ENCODE peak calls at places on chromosomes 5 and 9, in seven cellular contexts. Z is SW 1271; T is heart right ventricle; L is astrocyte of the spinal cord; J is CD4-positive, alpha-beta T cell; Y is ACHN; B is AG20443. H is an unnamed sample.

GRCh38 chr9:129111143-129111761 is at the start of gene PTPA:
- DNase-seq in Z (peak), T (peak), L (peak), J (peak), Y (peak), B (peak), H (peak)

GRCh38 chr9:104138243-104138642 is 44.1 kb downstream of the SMC2 start:
- DNase-seq in Z (no peak), T (no peak), L (no peak), J (no peak), Y (no peak), B (no peak), H (no peak)

GRCh38 chr9:95037789-95038521 is 279.6 kb downstream of the FANCC start:
- DNase-seq in Z (no peak), T (no peak), L (no peak), J (no peak), Y (no peak), B (no peak), H (no peak)

GRCh38 chr5:95846554-95847260 is 24.2 kb upstream of the GLRX start:
- DNase-seq in Z (peak), T (no peak), L (peak), J (peak), Y (peak), B (peak), H (peak)

GRCh38 chr5:160231789-160232342 is 2.6 kb downstream of the FABP6 start:
- DNase-seq in Z (no peak), T (no peak), L (no peak), J (no peak), Y (no peak), B (no peak), H (no peak)

GRCh38 chr9:68584110-68585033 is 43.7 kb upstream of the TMEM252 start:
- DNase-seq in Z (peak), T (peak), L (peak), J (peak), Y (peak), B (peak), H (peak)

GRCh38 chr9:73613092-73613701 is 461.5 kb downstream of the ANXA1 start:
- DNase-seq in Z (no peak), T (no peak), L (peak), J (no peak), Y (no peak), B (no peak), H (peak)

GRCh38 chr9:123996731-123997421 is 14.7 kb upstream of the LHX2 start:
- DNase-seq in Z (no peak), T (peak), L (no peak), J (no peak), Y (no peak), B (peak), H (no peak)

GRCh38 chr5:151924564-151925395 is at the start of gene GLRA1:
- DNase-seq in Z (no peak), T (peak), L (peak), J (peak), Y (peak), B (peak), H (peak)

GRCh38 chr9:37328561-37329227 is 93.8 kb upstream of the GRHPR start:
- DNase-seq in Z (no peak), T (no peak), L (no peak), J (no peak), Y (no peak), B (no peak), H (no peak)

GRCh38 chr5:129377504-129377903 is 82.6 kb upstream of the ADAMTS19 start:
- DNase-seq in Z (no peak), T (no peak), L (no peak), J (no peak), Y (no peak), B (no peak), H (no peak)

GRCh38 chr5:124707516-124707915 is 38.9 kb downstream of the ZNF608 start:
- DNase-seq in Z (no peak), T (no peak), L (no peak), J (no peak), Y (no peak), B (no peak), H (no peak)

GRCh38 chr9:72579880-72580570 is 58.6 kb downstream of the TMC1 start:
- DNase-seq in Z (no peak), T (no peak), L (peak), J (no peak), Y (no peak), B (peak), H (no peak)

GRCh38 chr5:73488806-73489205 is 9.4 kb upstream of the BTF3 start:
- DNase-seq in Z (no peak), T (no peak), L (no peak), J (no peak), Y (no peak), B (no peak), H (no peak)

GRCh38 chr9:83330207-83331196 is 207.7 kb downstream of the FRMD3 start:
- DNase-seq in Z (peak), T (no peak), L (no peak), J (no peak), Y (peak), B (no peak), H (peak)

GRCh38 chr5:33824516-33825195 is 67.1 kb downstream of the ADAMTS12 start:
- DNase-seq in Z (no peak), T (no peak), L (peak), J (no peak), Y (no peak), B (peak), H (no peak)

GRCh38 chr5:127934791-127935256 is 148.7 kb upstream of the SLC12A2 start:
- DNase-seq in Z (no peak), T (no peak), L (peak), J (no peak), Y (peak), B (peak), H (no peak)

GRCh38 chr9:105401651-105402050 is 46.2 kb upstream of the FSD1L start:
- DNase-seq in Z (no peak), T (no peak), L (peak), J (no peak), Y (no peak), B (peak), H (peak)

GRCh38 chr5:11075010-11075860 is 314.2 kb upstream of the DAP start:
- DNase-seq in Z (no peak), T (no peak), L (no peak), J (no peak), Y (no peak), B (no peak), H (peak)

GRCh38 chr5:113807384-113808053 is 294.0 kb downstream of the YTHDC2 start:
- DNase-seq in Z (no peak), T (no peak), L (peak), J (no peak), Y (no peak), B (peak), H (no peak)

GRCh38 chr5:73218552-73219171 is 45.7 kb downstream of the TMEM174 start:
- DNase-seq in Z (peak), T (no peak), L (peak), J (no peak), Y (peak), B (peak), H (peak)

GRCh38 chr5:142441638-142442037 is 116.8 kb upstream of the SPRY4 start:
- DNase-seq in Z (no peak), T (no peak), L (no peak), J (no peak), Y (no peak), B (no peak), H (no peak)